ENCODE peak calls at places on chromosomes 5 and 9, in five cellular contexts. One of them, this sample, is unnamed.

GRCh38 chr9:125437771-125438221 is 176.2 kb downstream of the GAPVD1 start:
- DNase-seq in stimulated activated CD4-positive, alpha-beta T cell treated with anti-CD3 and anti-CD28 coated beads, Interleukin-4, amount 100 ng/mL, for 48 hours: no peak
- DNase-seq in T-helper 17 cell: no peak
- DNase-seq in lung microvascular endothelial cell: no peak
- DNase-seq in non-pigmented ciliary epithelial cell: no peak
- DNase-seq in this sample: no peak

GRCh38 chr5:31120642-31120948 is 72.9 kb upstream of the CDH6 start:
- DNase-seq in stimulated activated CD4-positive, alpha-beta T cell treated with anti-CD3 and anti-CD28 coated beads, Interleukin-4, amount 100 ng/mL, for 48 hours: no peak
- DNase-seq in T-helper 17 cell: no peak
- DNase-seq in lung microvascular endothelial cell: no peak
- DNase-seq in non-pigmented ciliary epithelial cell: no peak
- DNase-seq in this sample: no peak

GRCh38 chr5:55177078-55177477 is 4.1 kb upstream of the CDC20B start:
- DNase-seq in stimulated activated CD4-positive, alpha-beta T cell treated with anti-CD3 and anti-CD28 coated beads, Interleukin-4, amount 100 ng/mL, for 48 hours: no peak
- DNase-seq in T-helper 17 cell: no peak
- DNase-seq in lung microvascular endothelial cell: no peak
- DNase-seq in non-pigmented ciliary epithelial cell: no peak
- DNase-seq in this sample: no peak

GRCh38 chr9:93288891-93289883 is 105.2 kb downstream of the WNK2 start:
- DNase-seq in stimulated activated CD4-positive, alpha-beta T cell treated with anti-CD3 and anti-CD28 coated beads, Interleukin-4, amount 100 ng/mL, for 48 hours: no peak
- DNase-seq in T-helper 17 cell: no peak
- DNase-seq in lung microvascular endothelial cell: no peak
- DNase-seq in non-pigmented ciliary epithelial cell: no peak
- DNase-seq in this sample: no peak

GRCh38 chr9:109256381-109256780 is 64.5 kb downstream of the EPB41L4B start:
- DNase-seq in stimulated activated CD4-positive, alpha-beta T cell treated with anti-CD3 and anti-CD28 coated beads, Interleukin-4, amount 100 ng/mL, for 48 hours: no peak
- DNase-seq in T-helper 17 cell: no peak
- DNase-seq in lung microvascular endothelial cell: no peak
- DNase-seq in non-pigmented ciliary epithelial cell: no peak
- DNase-seq in this sample: no peak

GRCh38 chr5:98321356-98321755 is 452.1 kb upstream of the RGMB start:
- DNase-seq in stimulated activated CD4-positive, alpha-beta T cell treated with anti-CD3 and anti-CD28 coated beads, Interleukin-4, amount 100 ng/mL, for 48 hours: no peak
- DNase-seq in T-helper 17 cell: no peak
- DNase-seq in lung microvascular endothelial cell: no peak
- DNase-seq in non-pigmented ciliary epithelial cell: no peak
- DNase-seq in this sample: no peak

GRCh38 chr5:119312403-119312802 is 43.4 kb upstream of the TNFAIP8 start:
- DNase-seq in stimulated activated CD4-positive, alpha-beta T cell treated with anti-CD3 and anti-CD28 coated beads, Interleukin-4, amount 100 ng/mL, for 48 hours: no peak
- DNase-seq in T-helper 17 cell: no peak
- DNase-seq in lung microvascular endothelial cell: no peak
- DNase-seq in non-pigmented ciliary epithelial cell: no peak
- DNase-seq in this sample: no peak

GRCh38 chr5:103120607-103121200 is 603 bp downstream of the PPIP5K2 start:
- DNase-seq in stimulated activated CD4-positive, alpha-beta T cell treated with anti-CD3 and anti-CD28 coated beads, Interleukin-4, amount 100 ng/mL, for 48 hours: no peak
- DNase-seq in T-helper 17 cell: no peak
- DNase-seq in lung microvascular endothelial cell: peak
- DNase-seq in non-pigmented ciliary epithelial cell: no peak
- DNase-seq in this sample: no peak

GRCh38 chr5:51382508-51382758 is 815 bp upstream of the ISL1 start:
- DNase-seq in stimulated activated CD4-positive, alpha-beta T cell treated with anti-CD3 and anti-CD28 coated beads, Interleukin-4, amount 100 ng/mL, for 48 hours: no peak
- DNase-seq in T-helper 17 cell: no peak
- DNase-seq in lung microvascular endothelial cell: no peak
- DNase-seq in non-pigmented ciliary epithelial cell: no peak
- DNase-seq in this sample: no peak

GRCh38 chr9:95115104-95115503 is 202.4 kb downstream of the FANCC start:
- DNase-seq in stimulated activated CD4-positive, alpha-beta T cell treated with anti-CD3 and anti-CD28 coated beads, Interleukin-4, amount 100 ng/mL, for 48 hours: no peak
- DNase-seq in T-helper 17 cell: no peak
- DNase-seq in lung microvascular endothelial cell: no peak
- DNase-seq in non-pigmented ciliary epithelial cell: no peak
- DNase-seq in this sample: no peak

This sample was measured in left ventricle myocardium inferior.